ENCODE peak calls at places on chromosomes 3 and 15, in eight cellular contexts. H is IMR-90; B is naive thymus-derived CD4-positive, alpha-beta T cell; P is A549; U is stomach; O is kidney; R is psoas muscle; Y is aorta. W is an unnamed sample. For H3K9me3, the result is how much of the 10 kb centered on the place peaks cover.

GRCh38 chr15:99634576-99634975 is 68.8 kb downstream of the MEF2A start:
- DNase-seq in H (no peak), B (no peak), Y (no peak), R (no peak), U (no peak), O (no peak), P (no peak), W (no peak)

GRCh38 chr3:11212784-11213183 is 58.5 kb downstream of the HRH1 start:
- DNase-seq in P (no peak), Y (no peak), B (no peak), O (no peak), U (no peak), R (no peak), H (no peak), W (no peak)

GRCh38 chr3:161035711-161036110 is 69.4 kb downstream of the B3GALNT1 start:
- DNase-seq in O (no peak), U (no peak), R (no peak), B (no peak), H (no peak), Y (no peak), P (no peak), W (no peak)

GRCh38 chr3:116897382-116897781 is 187.8 kb downstream of the TUSC7 start:
- DNase-seq in R (no peak), P (no peak), U (no peak), B (no peak), O (no peak), Y (no peak), H (peak), W (no peak)

GRCh38 chr3:180657094-180657493 is 22.2 kb downstream of the CCDC39 start:
- DNase-seq in U (no peak), B (no peak), P (no peak), R (no peak), H (no peak), Y (no peak), O (no peak), W (no peak)

GRCh38 chr3:31495971-31496370 is 36.8 kb upstream of the STT3B start:
- DNase-seq in U (no peak), Y (no peak), O (no peak), R (no peak), P (no peak), B (no peak), H (peak), W (no peak)

GRCh38 chr15:51561271-51561670 is 61.3 kb downstream of the DMXL2 start:
- DNase-seq in Y (no peak), O (no peak), R (no peak), U (no peak), H (no peak), B (no peak), P (no peak), W (no peak)

GRCh38 chr3:38645076-38645475 is 4.4 kb downstream of the SCN5A start:
- DNase-seq in U (no peak), P (no peak), R (no peak), B (no peak), O (no peak), H (no peak), Y (no peak), W (no peak)

GRCh38 chr3:119497824-119498187 is 541 bp upstream of the TIMMDC1 start:
- DNase-seq in U (peak), R (peak), B (no peak), H (peak), O (no peak), P (peak), Y (no peak), W (no peak)

GRCh38 chr15:77186518-77187095 is 115.7 kb upstream of the TSPAN3 start:
- DNase-seq in P (peak), U (no peak), B (no peak), R (no peak), Y (no peak), O (no peak), H (peak), W (no peak)

GRCh38 chr15:50774450-50774849 is 8.9 kb upstream of the SPPL2A start:
- DNase-seq in Y (no peak), P (peak), H (peak), U (no peak), R (no peak), B (peak), O (no peak), W (peak)

GRCh38 chr15:75732809-75733451 is 20.3 kb upstream of the CSPG4 start:
- DNase-seq in O (peak), P (peak), H (peak), R (peak), Y (peak), U (peak), B (peak), W (no peak)

GRCh38 chr3:71463622-71464021 is 119.9 kb downstream of the FOXP1 start:
- DNase-seq in P (no peak), B (no peak), U (no peak), R (no peak), H (peak), Y (no peak), O (no peak), W (no peak)

GRCh38 chr15:45425135-45425534 is 46.8 kb upstream of the GATM start:
- DNase-seq in P (no peak), O (no peak), B (no peak), H (peak), Y (no peak), R (no peak), U (no peak), W (peak)

GRCh38 chr3:124300416-124300815 is 308.5 kb upstream of the ROPN1 start:
- DNase-seq in B (no peak), U (no peak), Y (no peak), P (no peak), O (no peak), R (no peak), H (no peak), W (no peak)

GRCh38 chr3:7820969-7821368 is 680.7 kb upstream of the LMCD1 start:
- DNase-seq in R (no peak), U (no peak), P (no peak), Y (no peak), O (no peak), B (no peak), H (no peak), W (no peak)

GRCh38 chr3:7817239-7817638 is 684.4 kb upstream of the LMCD1 start:
- DNase-seq in B (no peak), R (no peak), Y (no peak), H (no peak), U (no peak), O (no peak), P (no peak), W (no peak)

GRCh38 chr3:7821858-7822257 is 679.8 kb upstream of the LMCD1 start:
- DNase-seq in P (no peak), O (no peak), R (no peak), B (no peak), U (no peak), H (no peak), Y (no peak), W (no peak)
- H3K9me3 ChIP-seq in P (under half), O (under half), R (under half), B (under half), U (under half), H (under half), Y (under half), W (under half)

DNA sequence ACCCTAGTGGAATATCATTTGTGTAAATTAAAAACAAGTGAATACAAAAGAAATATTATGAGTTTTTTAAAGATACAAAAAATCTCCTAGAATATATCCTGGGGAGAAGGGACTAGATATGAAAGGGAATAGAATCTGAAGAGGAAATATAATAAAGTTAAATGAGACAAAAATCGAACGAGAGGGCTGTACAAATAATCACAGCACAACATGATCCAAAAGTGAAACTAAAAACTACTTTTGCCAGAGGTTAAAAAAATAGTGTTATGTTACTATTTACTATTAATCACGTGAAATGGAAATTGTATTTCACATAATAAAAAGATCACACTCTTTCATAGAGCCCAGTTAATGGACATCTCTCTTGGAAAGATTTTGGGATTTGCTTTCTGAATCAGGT is 28.6 kb downstream of the CGGBP1 start:
- DNase-seq in B (no peak), P (no peak), H (no peak), Y (no peak), R (no peak), U (no peak), O (no peak), W (no peak)
- H3K4me3 ChIP-seq in B (peak), P (no peak), H (no peak), Y (no peak), R (peak), U (no peak), O (peak), W (no peak)

GRCh38 chr3:187490366-187490765 is 122.2 kb downstream of the RTP4 start:
- DNase-seq in B (no peak), P (no peak), U (no peak), O (no peak), Y (no peak), H (no peak), R (no peak), W (no peak)

GRCh38 chr3:187497037-187497436 is 128.9 kb downstream of the RTP4 start:
- DNase-seq in Y (no peak), P (no peak), O (no peak), U (no peak), H (no peak), B (no peak), R (no peak), W (no peak)

GRCh38 chr3:187491371-187491770 is 123.2 kb downstream of the RTP4 start:
- DNase-seq in Y (no peak), P (no peak), R (no peak), H (no peak), O (no peak), U (no peak), B (no peak), W (no peak)
- H3K9me3 ChIP-seq in Y (under half), P (under half), R (under half), H (under half), O (under half), U (under half), B (under half), W (under half)

GRCh38 chr3:48143567-48143966 is 44.6 kb downstream of the CDC25A start:
- DNase-seq in Y (no peak), H (no peak), P (no peak), U (no peak), R (no peak), B (no peak), O (no peak), W (no peak)
- H3K4me3 ChIP-seq in Y (no peak), H (no peak), P (no peak), U (no peak), R (no peak), B (no peak), O (no peak), W (no peak)

DNA sequence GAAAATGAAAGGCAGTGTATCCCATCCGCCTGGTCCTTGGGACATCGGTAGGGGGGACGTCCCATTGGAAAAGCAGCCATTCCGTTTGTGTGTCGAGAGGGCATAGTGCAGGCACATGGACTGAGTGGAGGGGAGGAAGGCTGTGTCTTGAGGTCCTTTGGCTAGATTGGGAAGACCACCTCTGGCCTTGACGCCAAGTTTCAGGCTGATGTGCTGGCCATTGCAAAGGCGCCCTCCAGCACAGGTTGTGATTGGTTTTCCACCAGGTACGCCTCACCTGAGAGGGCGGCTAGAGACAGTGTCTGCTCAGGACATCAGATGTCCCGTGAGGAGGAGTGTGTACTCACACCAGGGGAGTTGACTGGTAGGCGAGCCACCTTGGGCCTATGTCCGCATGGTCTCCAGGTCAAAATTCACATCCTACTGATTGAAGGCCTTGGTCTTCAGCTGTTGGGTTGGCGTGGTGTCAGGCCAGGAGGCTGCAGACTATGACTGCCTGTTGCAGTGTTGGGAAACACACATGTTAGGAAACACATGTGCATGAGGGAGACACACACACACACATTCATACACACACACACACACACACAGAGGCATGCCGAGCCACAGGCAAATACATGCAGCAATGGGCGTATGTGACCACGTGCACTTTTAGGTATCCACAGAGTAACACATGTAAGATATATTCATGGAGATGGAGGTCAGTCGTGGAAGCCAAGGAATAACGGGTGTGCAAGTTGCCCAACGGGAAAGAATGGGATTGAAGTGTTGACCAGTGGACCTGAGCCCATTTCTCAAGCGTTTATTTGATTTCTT is 98.4 kb downstream of the SNRPN start:
- DNase-seq in Y (no peak), U (peak), H (no peak), B (no peak), P (no peak), R (no peak), O (no peak), W (no peak)
- H3K9me3 ChIP-seq in Y (half or more), U (half or more), H (half or more), B (under half), P (half or more), R (half or more), O (half or more), W (under half)

GRCh38 chr15:66735909-66736305 is 33.9 kb downstream of the SMAD6 start:
- DNase-seq in R (no peak), B (no peak), Y (peak), P (no peak), O (peak), U (no peak), H (no peak), W (no peak)
- H3K4me3 ChIP-seq in R (no peak), B (no peak), Y (no peak), P (no peak), O (no peak), U (no peak), H (no peak), W (no peak)

DNA sequence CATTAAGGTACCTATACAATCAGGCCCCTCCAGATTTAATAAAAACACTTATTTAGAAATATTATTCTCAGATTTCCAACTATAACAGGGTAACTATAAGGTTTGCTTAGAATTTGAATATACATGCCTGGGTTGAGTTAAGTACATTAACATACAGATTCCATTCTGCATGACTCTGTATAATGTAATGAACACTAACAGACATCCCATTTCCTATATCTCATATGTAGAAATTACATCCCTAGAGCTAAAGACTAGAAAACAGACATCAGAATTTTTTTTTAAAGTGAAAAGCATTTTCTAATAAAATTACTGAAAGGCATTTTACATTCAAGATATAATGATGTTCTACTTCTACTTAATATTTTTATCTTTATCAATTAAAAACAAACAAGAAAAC is 162.4 kb downstream of the MECOM start:
- DNase-seq in P (no peak), U (no peak), O (no peak), B (no peak), H (no peak), R (no peak), Y (no peak), W (no peak)
- H3K9me3 ChIP-seq in P (under half), U (under half), O (under half), B (under half), H (under half), R (under half), Y (under half), W (under half)

GRCh38 chr3:189776163-189776824 is 145.1 kb downstream of the TP63 start:
- DNase-seq in Y (no peak), R (no peak), U (no peak), O (no peak), B (no peak), P (no peak), H (no peak), W (no peak)

GRCh38 chr3:189778340-189778950 is 147.3 kb downstream of the TP63 start:
- DNase-seq in P (no peak), U (no peak), Y (no peak), B (no peak), R (no peak), H (no peak), O (no peak), W (no peak)

GRCh38 chr3:189771842-189772494 is 140.8 kb downstream of the TP63 start:
- DNase-seq in Y (no peak), H (no peak), U (no peak), R (no peak), P (no peak), O (no peak), B (no peak), W (no peak)

GRCh38 chr3:189772584-189772983 is 141.4 kb downstream of the TP63 start:
- DNase-seq in Y (no peak), O (no peak), P (peak), H (peak), R (no peak), B (no peak), U (no peak), W (no peak)

DNA sequence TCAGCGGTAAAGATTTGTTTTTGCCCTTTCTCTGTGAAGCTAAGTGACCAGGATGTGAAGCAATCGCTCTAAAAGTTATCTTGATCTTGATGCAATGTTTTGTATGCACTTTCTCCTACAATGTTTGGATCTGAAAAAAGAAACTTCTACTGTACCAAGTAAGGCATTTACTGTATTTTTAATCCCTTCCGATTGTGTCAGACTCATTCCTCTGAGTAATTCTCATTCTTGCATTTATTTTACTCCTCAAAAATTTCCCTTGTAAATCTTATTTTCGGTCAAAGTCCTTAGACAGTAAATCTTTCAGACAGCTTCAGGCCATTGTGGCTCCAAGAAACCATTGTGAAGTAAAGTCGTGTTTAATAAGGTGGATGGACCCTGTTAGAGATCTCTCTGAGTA is 141.9 kb downstream of the TP63 start:
- DNase-seq in O (no peak), U (no peak), B (no peak), P (peak), R (no peak), Y (no peak), H (peak), W (no peak)
- H3K4me3 ChIP-seq in O (no peak), U (no peak), B (no peak), P (peak), R (no peak), Y (no peak), H (peak), W (peak)

GRCh38 chr3:69565316-69565715 is 173.9 kb upstream of the MITF start:
- DNase-seq in R (no peak), P (no peak), U (no peak), Y (no peak), B (no peak), H (no peak), O (no peak), W (no peak)

GRCh38 chr3:69568458-69568857 is 170.8 kb upstream of the MITF start:
- DNase-seq in P (no peak), H (peak), U (no peak), B (no peak), R (no peak), Y (no peak), O (no peak), W (no peak)

GRCh38 chr3:69567026-69567767 is 172.1 kb upstream of the MITF start:
- DNase-seq in Y (no peak), U (no peak), B (no peak), R (no peak), O (no peak), P (no peak), H (no peak), W (no peak)

GRCh38 chr3:69563968-69564367 is 175.3 kb upstream of the MITF start:
- DNase-seq in P (no peak), R (no peak), H (no peak), O (no peak), U (no peak), B (no peak), Y (no peak), W (no peak)

GRCh38 chr3:69566256-69566655 is 173.0 kb upstream of the MITF start:
- DNase-seq in H (no peak), O (no peak), B (no peak), U (no peak), P (no peak), R (no peak), Y (no peak), W (no peak)
- H3K9me3 ChIP-seq in H (under half), O (under half), B (under half), U (under half), P (under half), R (under half), Y (under half), W (under half)

GRCh38 chr3:151345854-151346253 is 16.5 kb upstream of the P2RY13 start:
- DNase-seq in R (no peak), H (peak), P (no peak), Y (peak), B (no peak), U (no peak), O (no peak), W (no peak)
- H3K4me3 ChIP-seq in R (peak), H (peak), P (no peak), Y (peak), B (no peak), U (no peak), O (peak), W (no peak)

W was measured in PC-9.